ENCODE peak calls at places on chromosomes 13 and 19, in five cellular contexts. Z is thyroid gland, Q is prostate gland, S is fibroblast of lung, O is tibial nerve. W is an unnamed sample. For H3K27me3 and H3K4me1, the result is how much of the 10 kb centered on the place peaks cover.

GRCh38 chr19:9793051-9793591 is 24.6 kb upstream of the ZNF846 start:
- DNase-seq in Z (peak), Q (no peak), S (peak), O (peak), W (peak)

GRCh38 chr13:34617684-34618083 is 324.4 kb upstream of the NBEA start:
- DNase-seq in Z (no peak), Q (no peak), S (no peak), O (no peak), W (no peak)

GRCh38 chr13:80529734-80530133 is 188.8 kb upstream of the SPRY2 start:
- DNase-seq in Z (no peak), Q (no peak), S (no peak), O (no peak), W (no peak)

GRCh38 chr13:20446900-20447299 is 78.8 kb downstream of the CRYL1 start:
- DNase-seq in Z (no peak), Q (no peak), S (no peak), O (no peak), W (no peak)

GRCh38 chr19:46840157-46840942 is 10.3 kb downstream of the AP2S1 start:
- DNase-seq in Z (peak), Q (no peak), S (peak), O (no peak), W (peak)

GRCh38 chr19:50422397-50423278 is 3.9 kb downstream of the SPIB start:
- DNase-seq in Z (no peak), Q (no peak), S (no peak), O (no peak), W (no peak)

GRCh38 chr19:11264452-11265176 is 2.3 kb upstream of the DOCK6 start:
- DNase-seq in Z (peak), Q (peak), S (no peak), O (no peak), W (peak)

GRCh38 chr13:60261432-60262351 is 98.0 kb upstream of the DIAPH3 start:
- DNase-seq in Z (no peak), Q (no peak), S (no peak), O (no peak), W (no peak)

GRCh38 chr13:78603240-78603947 is at the start of gene POU4F1:
- DNase-seq in Z (peak), Q (no peak), S (peak), O (no peak), W (peak)

GRCh38 chr19:23802290-23802689 is 43.6 kb upstream of the ZNF681 start:
- DNase-seq in Z (no peak), Q (no peak), S (no peak), O (no peak), W (no peak)

GRCh38 chr13:78137404-78138142 is 218.9 kb upstream of the EDNRB start:
- DNase-seq in Z (peak), Q (peak), S (peak), O (no peak), W (peak)

GRCh38 chr19:17802137-17802858 is 7.4 kb downstream of the B3GNT3 start:
- DNase-seq in Z (no peak), Q (no peak), S (no peak), O (no peak), W (no peak)
- H3K27me3 ChIP-seq in Z (under half), Q (under half), S (under half), O (under half), W (under half)

DNA sequence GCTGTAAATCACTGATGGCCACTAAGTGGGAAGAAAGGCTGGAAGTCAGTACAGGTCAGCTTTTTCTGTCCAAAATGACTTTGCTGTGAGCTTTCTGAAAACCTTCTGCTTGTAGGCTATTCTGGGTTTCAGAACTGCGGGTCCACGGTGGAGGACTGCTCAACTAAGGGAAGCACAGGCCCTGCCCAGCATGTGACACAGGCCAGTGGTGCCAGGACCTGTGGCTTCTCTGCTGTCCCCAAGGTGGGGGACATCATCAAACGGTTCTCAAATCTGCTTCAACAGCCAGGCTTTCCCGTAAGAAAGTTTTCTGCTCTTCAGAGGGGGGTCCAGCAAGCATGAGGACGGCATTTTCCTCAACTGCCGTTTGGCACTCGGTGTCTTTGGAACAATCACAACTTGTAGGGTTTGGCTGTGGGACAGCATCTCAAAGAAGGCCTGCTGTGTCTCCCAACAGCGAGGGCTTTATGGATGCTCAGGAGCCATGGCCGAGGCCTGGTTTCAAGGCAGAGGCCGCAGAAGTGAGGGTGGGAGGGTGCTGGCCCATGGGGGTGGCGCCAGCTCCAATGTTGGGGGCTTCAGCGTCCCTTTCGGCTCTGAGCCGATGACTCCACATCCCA is 3.8 kb downstream of the SGTA start:
- DNase-seq in Z (no peak), Q (no peak), S (no peak), O (no peak), W (no peak)
- H3K4me1 ChIP-seq in Z (under half), Q (under half), S (under half), O (under half), W (under half)

GRCh38 chr19:55084416-55084815 is 8.7 kb downstream of the EPS8L1 start:
- DNase-seq in Z (no peak), Q (no peak), S (no peak), O (no peak), W (no peak)

GRCh38 chr19:55081773-55082022 is 6.0 kb downstream of the EPS8L1 start:
- DNase-seq in Z (no peak), Q (no peak), S (no peak), O (no peak), W (no peak)

GRCh38 chr19:55082023-55082851 is 6.6 kb downstream of the EPS8L1 start:
- DNase-seq in Z (no peak), Q (no peak), S (peak), O (no peak), W (peak)

GRCh38 chr19:55080915-55081772 is 5.5 kb downstream of the EPS8L1 start:
- DNase-seq in Z (peak), Q (peak), S (peak), O (no peak), W (peak)

GRCh38 chr19:55083004-55083850 is 7.6 kb downstream of the EPS8L1 start:
- DNase-seq in Z (no peak), Q (no peak), S (no peak), O (no peak), W (no peak)
- H3K27me3 ChIP-seq in Z (under half), Q (under half), S (under half), O (half or more), W (under half)

GRCh38 chr13:46683879-46684278 is 113.1 kb downstream of the ESD start:
- DNase-seq in Z (no peak), Q (no peak), S (peak), O (no peak), W (no peak)

GRCh38 chr13:46687810-46688209 is 109.2 kb downstream of the ESD start:
- DNase-seq in Z (no peak), Q (no peak), S (peak), O (no peak), W (peak)

GRCh38 chr13:46684287-46685001 is 112.5 kb downstream of the ESD start:
- DNase-seq in Z (no peak), Q (no peak), S (peak), O (no peak), W (peak)

GRCh38 chr13:46685006-46685730 is 111.8 kb downstream of the ESD start:
- DNase-seq in Z (no peak), Q (no peak), S (no peak), O (no peak), W (no peak)

DNA sequence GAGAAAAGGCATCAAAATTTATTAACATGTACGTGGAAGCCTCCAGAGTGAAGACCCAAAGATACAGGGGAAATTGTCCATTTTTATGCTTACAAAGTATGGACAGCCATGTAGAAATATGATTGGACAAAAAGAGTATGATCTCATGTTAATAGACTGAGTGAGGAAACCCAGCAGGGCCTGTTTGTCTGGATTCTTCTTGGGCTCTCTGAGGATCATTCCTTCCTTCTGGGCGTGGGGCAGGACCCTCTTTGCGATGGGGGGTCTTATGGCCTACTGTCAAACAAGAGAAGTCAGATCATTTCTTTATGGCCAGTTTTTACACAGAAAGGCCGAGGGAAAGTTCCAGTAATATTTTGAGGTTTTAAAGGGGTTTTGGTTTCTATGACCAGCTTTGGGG is 110.8 kb downstream of the ESD start:
- DNase-seq in Z (no peak), Q (no peak), S (no peak), O (no peak), W (no peak)
- H3K4me1 ChIP-seq in Z (under half), Q (under half), S (under half), O (under half), W (under half)